ENCODE peak calls at places on chromosomes 1 and 21, in four cellular contexts. H is stimulated activated CD4-positive, alpha-beta T cell treated with anti-CD3 and anti-CD28 coated beads, TNF-alpha, amount 100 ng/mL, for 1 hour; X is H4; Y is cardiac muscle cell. S is an unnamed sample.
A peak's percentile ranks its signal among the peaks of the same experiment; 100 is the strongest.

GRCh38 chr1:3061566-3061965 is 7.4 kb upstream of the PRDM16 start:
- DNase-seq in H (no peak), X (no peak), Y (no peak), S (no peak)

GRCh38 chr21:46314441-46315020 is 9.1 kb downstream of the C21orf58 start:
- DNase-seq in H (no peak), X (no peak), Y (no peak), S (no peak)

GRCh38 chr1:101971309-101971708 is 25.4 kb downstream of the OLFM3 start:
- DNase-seq in H (no peak), X (no peak), Y (no peak), S (no peak)

GRCh38 chr21:34886554-34887385 is 162.3 kb downstream of the RUNX1 start:
- DNase-seq in H (no peak), X (no peak), Y (peak; percentile 52), S (peak; percentile 36)

GRCh38 chr1:27968692-27969091 is 8.9 kb downstream of the XKR8 start:
- DNase-seq in H (no peak), X (peak; percentile 81), Y (peak; percentile 72), S (peak; percentile 47)

GRCh38 chr21:34908424-34909055 is 140.6 kb downstream of the RUNX1 start:
- DNase-seq in H (no peak), X (no peak), Y (peak; percentile 86), S (no peak)

GRCh38 chr21:42199488-42200463 is 19.2 kb upstream of the ABCG1 start:
- DNase-seq in H (no peak), X (peak; percentile 89), Y (peak; percentile 85), S (peak; percentile 94)

GRCh38 chr1:1119272-1119890 is 3.5 kb upstream of the C1orf159 start:
- DNase-seq in H (no peak), X (no peak), Y (no peak), S (no peak)

GRCh38 chr1:156711011-156711817 is 5.8 kb upstream of the CRABP2 start:
- DNase-seq in H (no peak), X (no peak), Y (peak; percentile 76), S (no peak)

GRCh38 chr1:217135987-217136894 is 413.0 kb upstream of the ESRRG start:
- DNase-seq in H (no peak), X (no peak), Y (no peak), S (no peak)

GRCh38 chr1:228465134-228465533 is 22.0 kb upstream of the RNF187 start:
- DNase-seq in H (no peak), X (no peak), Y (no peak), S (no peak)

GRCh38 chr1:205237526-205238484 is 10.1 kb downstream of the TMCC2 start:
- DNase-seq in H (no peak), X (no peak), Y (no peak), S (no peak)

GRCh38 chr1:110328700-110329099 is 10.5 kb upstream of the RBM15 start:
- DNase-seq in H (no peak), X (no peak), Y (no peak), S (no peak)

GRCh38 chr1:227131193-227131592 is 187.1 kb downstream of the CDC42BPA start:
- DNase-seq in H (no peak), X (no peak), Y (peak; percentile 63), S (peak; percentile 32)

GRCh38 chr1:113438505-113439271 is 48.4 kb downstream of the MAGI3 start:
- DNase-seq in H (no peak), X (no peak), Y (no peak), S (no peak)

GRCh38 chr1:59298178-59298583 is 1.3 kb downstream of the FGGY start:
- DNase-seq in H (no peak), X (no peak), Y (no peak), S (no peak)

GRCh38 chr1:167881069-167881468 is 32.9 kb downstream of the ADCY10 start:
- DNase-seq in H (no peak), X (no peak), Y (peak; percentile 36), S (no peak)

GRCh38 chr1:214658785-214659184 is 55.8 kb downstream of the CENPF start:
- DNase-seq in H (no peak), X (peak; percentile 7), Y (peak; percentile 42), S (no peak)

GRCh38 chr1:179816196-179816960 is 61.2 kb downstream of the TOR1AIP2 start:
- DNase-seq in H (no peak), X (no peak), Y (peak; percentile 73), S (no peak)

GRCh38 chr1:55002686-55003085 is 4.0 kb downstream of the BSND start:
- DNase-seq in H (no peak), X (no peak), Y (no peak), S (no peak)

GRCh38 chr1:55143686-55144085 is 71.5 kb downstream of the USP24 start:
- DNase-seq in H (no peak), X (peak; percentile 31), Y (no peak), S (peak; percentile 39)

GRCh38 chr21:46100426-46100825 is 2.5 kb downstream of the COL6A2 start:
- DNase-seq in H (no peak), X (no peak), Y (peak; percentile 56), S (peak; percentile 22)

GRCh38 chr1:101733340-101733739 is 263.4 kb downstream of the OLFM3 start:
- DNase-seq in H (no peak), X (no peak), Y (no peak), S (no peak)

GRCh38 chr21:40200962-40201361 is 333.7 kb downstream of the PCP4 start:
- DNase-seq in H (no peak), X (no peak), Y (no peak), S (no peak)

GRCh38 chr1:68046885-68047658 is 3.4 kb downstream of the DIRAS3 start:
- DNase-seq in H (no peak), X (no peak), Y (no peak), S (no peak)

GRCh38 chr1:29648026-29648425 is 411.7 kb downstream of the PTPRU start:
- DNase-seq in H (no peak), X (no peak), Y (no peak), S (no peak)

GRCh38 chr1:74145086-74145485 is 52.9 kb downstream of the LRRIQ3 start:
- DNase-seq in H (no peak), X (no peak), Y (no peak), S (no peak)

GRCh38 chr1:111648826-111649225 is 29.2 kb downstream of the RAP1A start:
- DNase-seq in H (no peak), X (no peak), Y (no peak), S (no peak)

GRCh38 chr1:101108123-101108522 is 82.5 kb upstream of the DPH5 start:
- DNase-seq in H (no peak), X (no peak), Y (no peak), S (no peak)

GRCh38 chr1:110482662-110483307 is 31.8 kb downstream of the PROK1 start:
- DNase-seq in H (no peak), X (no peak), Y (peak; percentile 16), S (no peak)

GRCh38 chr21:34598931-34599400 is 15.9 kb downstream of the RCAN1 start:
- DNase-seq in H (no peak), X (no peak), Y (no peak), S (peak; percentile 66)

GRCh38 chr21:33384851-33385331 is 18.3 kb upstream of the IFNGR2 start:
- DNase-seq in H (no peak), X (no peak), Y (no peak), S (peak; percentile 72)

GRCh38 chr1:173453982-173454381 is 23.2 kb upstream of the PRDX6 start:
- DNase-seq in H (no peak), X (no peak), Y (no peak), S (no peak)

GRCh38 chr21:37368536-37369279 is 2.1 kb downstream of the DYRK1A start:
- DNase-seq in H (no peak), X (no peak), Y (peak; percentile 28), S (peak; percentile 25)

GRCh38 chr1:50644447-50645105 is 221.3 kb upstream of the DMRTA2 start:
- DNase-seq in H (no peak), X (peak; percentile 33), Y (no peak), S (no peak)